ENCODE peak calls at places on chromosomes 5 and 9, in four cellular contexts. R is lung, W is heart right ventricle, J is neural progenitor cell. N is an unnamed sample.

GRCh38 chr5:141135030-141135717 is at the start of gene PCDHB5:
- DNase-seq in R (no peak), W (peak; percentile 31), J (peak; percentile 54), N (no peak)

GRCh38 chr9:77433675-77434445 is 214.3 kb downstream of the GNA14 start:
- DNase-seq in R (peak; percentile 58), W (peak; percentile 53), J (peak; percentile 78), N (peak; percentile 30)

GRCh38 chr5:37133939-37134338 is 115.2 kb downstream of the CPLANE1 start:
- DNase-seq in R (no peak), W (no peak), J (no peak), N (no peak)

GRCh38 chr9:93960971-93961841 is 6.1 kb upstream of the BARX1 start:
- DNase-seq in R (no peak), W (no peak), J (no peak), N (no peak)

GRCh38 chr5:169904059-169904458 is 76.2 kb downstream of the INSYN2B start:
- DNase-seq in R (no peak), W (peak; percentile 8), J (no peak), N (no peak)

GRCh38 chr9:13020141-13020540 is 245.3 kb downstream of the LURAP1L start:
- DNase-seq in R (no peak), W (no peak), J (no peak), N (no peak)

GRCh38 chr5:59253625-59254024 is 639.9 kb downstream of the PDE4D start:
- DNase-seq in R (no peak), W (no peak), J (no peak), N (no peak)

GRCh38 chr5:81779125-81779934 is 28.4 kb upstream of the SSBP2 start:
- DNase-seq in R (peak; percentile 61), W (peak; percentile 58), J (no peak), N (peak; percentile 12)

GRCh38 chr9:21030389-21031035 is 928 bp downstream of the HACD4 start:
- DNase-seq in R (no peak), W (no peak), J (no peak), N (no peak)

GRCh38 chr9:77848428-77848827 is 183.2 kb downstream of the GNAQ start:
- DNase-seq in R (no peak), W (no peak), J (peak; percentile 13), N (no peak)

GRCh38 chr5:52987711-52988329 is 1.3 kb upstream of the ITGA2 start:
- DNase-seq in R (peak; percentile 39), W (no peak), J (no peak), N (no peak)

GRCh38 chr9:2173861-2174260 is 158.7 kb downstream of the SMARCA2 start:
- DNase-seq in R (no peak), W (no peak), J (no peak), N (no peak)

GRCh38 chr9:82334286-82334685 is 345.7 kb downstream of the SPATA31D1 start:
- DNase-seq in R (no peak), W (no peak), J (no peak), N (no peak)

GRCh38 chr5:84403773-84404172 is 19.1 kb upstream of the EDIL3 start:
- DNase-seq in R (no peak), W (no peak), J (no peak), N (no peak)

GRCh38 chr9:87569008-87569908 is 71.6 kb downstream of the DAPK1 start:
- DNase-seq in R (no peak), W (peak; percentile 15), J (peak; percentile 23), N (no peak)

GRCh38 chr5:141843156-141843927 is 34.9 kb downstream of the PCDH1 start:
- DNase-seq in R (no peak), W (no peak), J (no peak), N (no peak)

GRCh38 chr5:114319236-114319635 is 42.6 kb upstream of the KCNN2 start:
- DNase-seq in R (no peak), W (no peak), J (no peak), N (no peak)

GRCh38 chr5:33834334-33834733 is 57.5 kb downstream of the ADAMTS12 start:
- DNase-seq in R (no peak), W (no peak), J (no peak), N (no peak)
- H3K27ac ChIP-seq in R (no peak overlapping the region), W (no peak overlapping the region), J (no peak overlapping the region), N (no peak overlapping the region)

GRCh38 chr9:136400038-136400834 is at the start of gene SNAPC4:
- DNase-seq in R (peak; percentile 82), W (peak; percentile 77), J (peak; percentile 96), N (peak; percentile 55)
- H3K27ac ChIP-seq in R (peak within 1 kb of the TSS; percentile 54), W (peak within 1 kb of the TSS; percentile 61), J (no peak within 1 kb of the TSS), N (no peak within 1 kb of the TSS)

DNA sequence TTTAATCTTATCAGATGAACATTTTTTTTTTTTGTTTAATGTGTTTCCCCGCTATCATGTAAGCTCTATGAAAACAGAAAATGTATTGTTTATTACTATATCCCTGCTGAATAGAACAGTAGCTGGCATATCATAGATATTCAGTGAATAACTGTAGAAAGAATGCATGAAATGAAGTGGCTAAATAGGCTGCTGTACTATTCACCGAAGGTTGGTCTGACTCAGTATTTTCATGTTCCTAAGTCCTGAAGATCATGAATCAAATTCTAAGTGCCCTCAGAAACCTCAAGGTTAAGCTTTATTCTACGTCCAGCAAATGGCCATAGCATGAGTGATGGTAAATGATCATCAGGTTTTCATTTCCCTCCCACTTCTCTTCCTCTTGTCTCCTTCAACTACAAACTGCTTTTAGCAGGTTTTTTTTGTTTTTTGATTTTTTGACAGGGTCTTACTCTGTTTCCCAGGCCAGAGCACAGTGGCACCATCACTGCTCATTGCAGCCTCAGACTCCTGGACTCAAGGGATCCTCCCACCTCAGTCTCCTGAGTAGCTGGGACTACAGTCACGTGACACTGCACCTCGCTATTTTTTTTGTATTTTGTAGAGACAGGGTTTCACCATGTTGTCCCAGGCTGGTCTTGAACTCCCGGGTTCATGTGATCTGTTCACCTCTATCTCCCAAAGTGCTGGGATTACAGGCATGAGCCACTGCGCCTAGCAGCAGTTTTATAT is 19.1 kb upstream of the ZFAND5 start:
- DNase-seq in R (no peak), W (no peak), J (no peak), N (no peak)
- H3K27ac ChIP-seq in R (no peak overlapping the region), W (no peak overlapping the region), J (no peak overlapping the region), N (no peak overlapping the region)

GRCh38 chr9:127403507-127404192 is 6.7 kb downstream of the SLC2A8 start:
- DNase-seq in R (no peak), W (no peak), J (no peak), N (no peak)

GRCh38 chr9:127404631-127405030 is 7.7 kb downstream of the SLC2A8 start:
- DNase-seq in R (no peak), W (no peak), J (no peak), N (no peak)

GRCh38 chr9:127407505-127407868 is 10.5 kb downstream of the SLC2A8 start:
- DNase-seq in R (no peak), W (no peak), J (no peak), N (no peak)

GRCh38 chr9:127405344-127406125 is 8.6 kb downstream of the SLC2A8 start:
- DNase-seq in R (no peak), W (no peak), J (no peak), N (no peak)

GRCh38 chr9:127406799-127407504 is 10.0 kb downstream of the SLC2A8 start:
- DNase-seq in R (no peak), W (no peak), J (no peak), N (no peak)
- H3K27ac ChIP-seq in R (no peak overlapping the region), W (peak overlapping the region; percentile 13), J (no peak overlapping the region), N (no peak overlapping the region)

GRCh38 chr9:114506082-114506390 is 763 bp upstream of the WHRN start:
- DNase-seq in R (no peak), W (no peak), J (no peak), N (no peak)
- H3K27ac ChIP-seq in R (no peak overlapping the region), W (no peak overlapping the region), J (no peak overlapping the region), N (peak overlapping the region; percentile 93)